ENCODE peak calls at places on chromosomes 2 and 18, in five cellular contexts. One of them, this sample, is unnamed.
A peak's percentile ranks its signal among the peaks of the same experiment; 100 is the strongest.

GRCh38 chr18:70454705-70455322 is 166.0 kb downstream of the SOCS6 start:
- DNase-seq in naive thymus-derived CD4-positive, alpha-beta T cell: peak; percentile 31
- DNase-seq in RKO: peak; percentile 72
- DNase-seq in activated CD4-positive, alpha-beta T cell treated with anti-CD3 and anti-CD28 coated beads, Interleukin-2, amount 10 ng/mL, durations not matched to agents 24 days and 14 days: peak; percentile 77
- DNase-seq in GDM1: peak; percentile 30
- DNase-seq in this sample: no peak

GRCh38 chr2:26100384-26100783 is 66.5 kb downstream of the RAB10 start:
- DNase-seq in activated CD4-positive, alpha-beta T cell treated with anti-CD3 and anti-CD28 coated beads, Interleukin-2, amount 10 ng/mL, durations not matched to agents 24 days and 14 days: no peak
- DNase-seq in RKO: no peak
- DNase-seq in naive thymus-derived CD4-positive, alpha-beta T cell: no peak
- DNase-seq in GDM1: no peak
- DNase-seq in this sample: no peak

GRCh38 chr18:76465630-76466409 is 29.2 kb downstream of the ZNF516 start:
- DNase-seq in activated CD4-positive, alpha-beta T cell treated with anti-CD3 and anti-CD28 coated beads, Interleukin-2, amount 10 ng/mL, durations not matched to agents 24 days and 14 days: no peak
- DNase-seq in GDM1: no peak
- DNase-seq in naive thymus-derived CD4-positive, alpha-beta T cell: no peak
- DNase-seq in RKO: no peak
- DNase-seq in this sample: no peak

GRCh38 chr2:234577191-234577590 is 80.3 kb upstream of the ARL4C start:
- DNase-seq in activated CD4-positive, alpha-beta T cell treated with anti-CD3 and anti-CD28 coated beads, Interleukin-2, amount 10 ng/mL, durations not matched to agents 24 days and 14 days: no peak
- DNase-seq in GDM1: no peak
- DNase-seq in naive thymus-derived CD4-positive, alpha-beta T cell: no peak
- DNase-seq in RKO: no peak
- DNase-seq in this sample: no peak

GRCh38 chr2:118841828-118842461 is 5.5 kb downstream of the EN1 start:
- DNase-seq in activated CD4-positive, alpha-beta T cell treated with anti-CD3 and anti-CD28 coated beads, Interleukin-2, amount 10 ng/mL, durations not matched to agents 24 days and 14 days: no peak
- DNase-seq in naive thymus-derived CD4-positive, alpha-beta T cell: no peak
- DNase-seq in GDM1: no peak
- DNase-seq in RKO: no peak
- DNase-seq in this sample: no peak

GRCh38 chr2:221671515-221671914 is 99.4 kb upstream of the EPHA4 start:
- DNase-seq in RKO: no peak
- DNase-seq in activated CD4-positive, alpha-beta T cell treated with anti-CD3 and anti-CD28 coated beads, Interleukin-2, amount 10 ng/mL, durations not matched to agents 24 days and 14 days: no peak
- DNase-seq in GDM1: no peak
- DNase-seq in naive thymus-derived CD4-positive, alpha-beta T cell: no peak
- DNase-seq in this sample: no peak

GRCh38 chr2:177489719-177490301 is 97.2 kb downstream of the AGPS start:
- DNase-seq in GDM1: no peak
- DNase-seq in activated CD4-positive, alpha-beta T cell treated with anti-CD3 and anti-CD28 coated beads, Interleukin-2, amount 10 ng/mL, durations not matched to agents 24 days and 14 days: no peak
- DNase-seq in naive thymus-derived CD4-positive, alpha-beta T cell: no peak
- DNase-seq in RKO: peak; percentile 55
- DNase-seq in this sample: no peak

GRCh38 chr2:128498086-128498485 is 179.4 kb upstream of the HS6ST1 start:
- DNase-seq in RKO: no peak
- DNase-seq in activated CD4-positive, alpha-beta T cell treated with anti-CD3 and anti-CD28 coated beads, Interleukin-2, amount 10 ng/mL, durations not matched to agents 24 days and 14 days: no peak
- DNase-seq in GDM1: no peak
- DNase-seq in naive thymus-derived CD4-positive, alpha-beta T cell: no peak
- DNase-seq in this sample: no peak

GRCh38 chr2:19807866-19808265 is 93.9 kb downstream of the TTC32 start:
- DNase-seq in RKO: no peak
- DNase-seq in GDM1: no peak
- DNase-seq in naive thymus-derived CD4-positive, alpha-beta T cell: no peak
- DNase-seq in activated CD4-positive, alpha-beta T cell treated with anti-CD3 and anti-CD28 coated beads, Interleukin-2, amount 10 ng/mL, durations not matched to agents 24 days and 14 days: no peak
- DNase-seq in this sample: no peak

GRCh38 chr2:236209535-236209934 is 41.3 kb upstream of the GBX2 start:
- DNase-seq in naive thymus-derived CD4-positive, alpha-beta T cell: no peak
- DNase-seq in RKO: peak; percentile 8
- DNase-seq in activated CD4-positive, alpha-beta T cell treated with anti-CD3 and anti-CD28 coated beads, Interleukin-2, amount 10 ng/mL, durations not matched to agents 24 days and 14 days: no peak
- DNase-seq in GDM1: no peak
- DNase-seq in this sample: no peak

GRCh38 chr2:120133572-120134244 is 89.5 kb downstream of the TMEM185B start:
- DNase-seq in activated CD4-positive, alpha-beta T cell treated with anti-CD3 and anti-CD28 coated beads, Interleukin-2, amount 10 ng/mL, durations not matched to agents 24 days and 14 days: no peak
- DNase-seq in RKO: no peak
- DNase-seq in GDM1: no peak
- DNase-seq in naive thymus-derived CD4-positive, alpha-beta T cell: no peak
- DNase-seq in this sample: no peak

GRCh38 chr2:126662623-126663022 is 6.7 kb downstream of the GYPC start:
- DNase-seq in activated CD4-positive, alpha-beta T cell treated with anti-CD3 and anti-CD28 coated beads, Interleukin-2, amount 10 ng/mL, durations not matched to agents 24 days and 14 days: peak; percentile 74
- DNase-seq in GDM1: peak; percentile 10
- DNase-seq in RKO: no peak
- DNase-seq in naive thymus-derived CD4-positive, alpha-beta T cell: peak; percentile 48
- DNase-seq in this sample: no peak

GRCh38 chr2:62787381-62787780 is 81.9 kb downstream of the EHBP1 start:
- DNase-seq in GDM1: peak; percentile 24
- DNase-seq in activated CD4-positive, alpha-beta T cell treated with anti-CD3 and anti-CD28 coated beads, Interleukin-2, amount 10 ng/mL, durations not matched to agents 24 days and 14 days: no peak
- DNase-seq in RKO: peak; percentile 73
- DNase-seq in naive thymus-derived CD4-positive, alpha-beta T cell: no peak
- DNase-seq in this sample: no peak

GRCh38 chr2:44598731-44599529 is 237.2 kb downstream of the CAMKMT start:
- DNase-seq in naive thymus-derived CD4-positive, alpha-beta T cell: no peak
- DNase-seq in GDM1: no peak
- DNase-seq in RKO: no peak
- DNase-seq in activated CD4-positive, alpha-beta T cell treated with anti-CD3 and anti-CD28 coated beads, Interleukin-2, amount 10 ng/mL, durations not matched to agents 24 days and 14 days: no peak
- DNase-seq in this sample: no peak